ENCODE peak calls at places on chromosome X, in four cellular contexts. One of them, this sample, is unnamed.

GRCh38 chrX:31894152-31894551 is 822.3 kb upstream of the FTHL17 start:
- DNase-seq in HepG2: no peak
- DNase-seq in WERI-Rb-1: no peak
- DNase-seq in heart right ventricle: no peak
- DNase-seq in this sample: no peak

GRCh38 chrX:124289443-124289842 is 43.0 kb upstream of the TEX13D start:
- DNase-seq in HepG2: no peak
- DNase-seq in WERI-Rb-1: no peak
- DNase-seq in heart right ventricle: no peak
- DNase-seq in this sample: no peak

GRCh38 chrX:150570512-150570911 is 2.1 kb downstream of the MTM1 start:
- DNase-seq in HepG2: peak
- DNase-seq in WERI-Rb-1: no peak
- DNase-seq in heart right ventricle: no peak
- DNase-seq in this sample: no peak

GRCh38 chrX:66622209-66622608 is 16.7 kb downstream of the EDA2R start:
- DNase-seq in HepG2: no peak
- DNase-seq in WERI-Rb-1: no peak
- DNase-seq in heart right ventricle: no peak
- DNase-seq in this sample: no peak

GRCh38 chrX:42519666-42520231 is 258.2 kb downstream of the PPP1R2C start:
- DNase-seq in HepG2: no peak
- DNase-seq in WERI-Rb-1: no peak
- DNase-seq in heart right ventricle: no peak
- DNase-seq in this sample: no peak

GRCh38 chrX:78514852-78515251 is 144.3 kb downstream of the RTL3 start:
- DNase-seq in HepG2: no peak
- DNase-seq in WERI-Rb-1: no peak
- DNase-seq in heart right ventricle: no peak
- DNase-seq in this sample: no peak

GRCh38 chrX:10177620-10178019 is 20.8 kb downstream of the CLCN4 start:
- DNase-seq in HepG2: no peak
- DNase-seq in WERI-Rb-1: no peak
- DNase-seq in heart right ventricle: no peak
- DNase-seq in this sample: no peak

GRCh38 chrX:633043-633654 is 2.6 kb downstream of the SHOX start:
- DNase-seq in HepG2: no peak
- DNase-seq in WERI-Rb-1: no peak
- DNase-seq in heart right ventricle: no peak
- DNase-seq in this sample: no peak

GRCh38 chrX:135481696-135482179 is 38.7 kb upstream of the INTS6L start:
- DNase-seq in HepG2: no peak
- DNase-seq in WERI-Rb-1: no peak
- DNase-seq in heart right ventricle: no peak
- DNase-seq in this sample: no peak

GRCh38 chrX:17846045-17846444 is 15.1 kb downstream of the RAI2 start:
- DNase-seq in HepG2: no peak
- DNase-seq in WERI-Rb-1: no peak
- DNase-seq in heart right ventricle: no peak
- DNase-seq in this sample: no peak

GRCh38 chrX:123263246-123263757 is 79.2 kb downstream of the GRIA3 start:
- DNase-seq in HepG2: no peak
- DNase-seq in WERI-Rb-1: peak
- DNase-seq in heart right ventricle: no peak
- DNase-seq in this sample: no peak

GRCh38 chrX:93874554-93874953 is 200.5 kb downstream of the FAM133A start:
- DNase-seq in HepG2: peak
- DNase-seq in WERI-Rb-1: peak
- DNase-seq in heart right ventricle: no peak
- DNase-seq in this sample: no peak

GRCh38 chrX:115191490-115192243 is 2.5 kb downstream of the RBMXL3 start:
- DNase-seq in HepG2: no peak
- DNase-seq in WERI-Rb-1: no peak
- DNase-seq in heart right ventricle: no peak
- DNase-seq in this sample: no peak

GRCh38 chrX:50801135-50801534 is 12.9 kb downstream of the SHROOM4 start:
- DNase-seq in HepG2: no peak
- DNase-seq in WERI-Rb-1: no peak
- DNase-seq in heart right ventricle: no peak
- DNase-seq in this sample: peak

GRCh38 chrX:87732133-87732532 is 214.5 kb downstream of the KLHL4 start:
- DNase-seq in HepG2: no peak
- DNase-seq in WERI-Rb-1: no peak
- DNase-seq in heart right ventricle: no peak
- DNase-seq in this sample: no peak

GRCh38 chrX:112642349-112642748 is 37.4 kb downstream of the LHFPL1 start:
- DNase-seq in HepG2: peak
- DNase-seq in WERI-Rb-1: peak
- DNase-seq in heart right ventricle: peak
- DNase-seq in this sample: no peak

GRCh38 chrX:8341814-8342590 is 122.6 kb upstream of the VCX3B start:
- DNase-seq in HepG2: no peak
- DNase-seq in WERI-Rb-1: no peak
- DNase-seq in heart right ventricle: no peak
- DNase-seq in this sample: no peak

GRCh38 chrX:135535077-135535630 is 14.7 kb downstream of the INTS6L start:
- DNase-seq in HepG2: no peak
- DNase-seq in WERI-Rb-1: no peak
- DNase-seq in heart right ventricle: no peak
- DNase-seq in this sample: no peak

GRCh38 chrX:28586291-28586690 is 955 bp upstream of the IL1RAPL1 start:
- DNase-seq in HepG2: no peak
- DNase-seq in WERI-Rb-1: no peak
- DNase-seq in heart right ventricle: peak
- DNase-seq in this sample: no peak

GRCh38 chrX:24498975-24499374 is 33.9 kb downstream of the PDK3 start:
- DNase-seq in HepG2: no peak
- DNase-seq in WERI-Rb-1: no peak
- DNase-seq in heart right ventricle: no peak
- DNase-seq in this sample: no peak

GRCh38 chrX:150182176-150182575 is 180.9 kb upstream of the MAMLD1 start:
- DNase-seq in HepG2: no peak
- DNase-seq in WERI-Rb-1: no peak
- DNase-seq in heart right ventricle: no peak
- DNase-seq in this sample: no peak

GRCh38 chrX:110420771-110421498 is 62.3 kb downstream of the RTL9 start:
- DNase-seq in HepG2: no peak
- DNase-seq in WERI-Rb-1: no peak
- DNase-seq in heart right ventricle: no peak
- DNase-seq in this sample: no peak

GRCh38 chrX:22690116-22690515 is 309.6 kb upstream of the DDX53 start:
- DNase-seq in HepG2: no peak
- DNase-seq in WERI-Rb-1: no peak
- DNase-seq in heart right ventricle: peak
- DNase-seq in this sample: no peak

GRCh38 chrX:43961699-43962098 is 11.5 kb downstream of the NDP start:
- DNase-seq in HepG2: no peak
- DNase-seq in WERI-Rb-1: no peak
- DNase-seq in heart right ventricle: no peak
- DNase-seq in this sample: no peak

GRCh38 chrX:107708762-107709161 is 66.8 kb downstream of the TSC22D3 start:
- DNase-seq in HepG2: no peak
- DNase-seq in WERI-Rb-1: no peak
- DNase-seq in heart right ventricle: no peak
- DNase-seq in this sample: no peak

GRCh38 chrX:38004046-38004445 is 2.3 kb upstream of the SYTL5 start:
- DNase-seq in HepG2: no peak
- DNase-seq in WERI-Rb-1: no peak
- DNase-seq in heart right ventricle: no peak
- DNase-seq in this sample: no peak

GRCh38 chrX:138745215-138745614 is 33.7 kb upstream of the FGF13 start:
- DNase-seq in HepG2: peak
- DNase-seq in WERI-Rb-1: peak
- DNase-seq in heart right ventricle: peak
- DNase-seq in this sample: no peak

GRCh38 chrX:133575501-133575900 is 160.2 kb upstream of the GPC4 start:
- DNase-seq in HepG2: no peak
- DNase-seq in WERI-Rb-1: no peak
- DNase-seq in heart right ventricle: no peak
- DNase-seq in this sample: no peak

GRCh38 chrX:133574716-133575115 is 159.4 kb upstream of the GPC4 start:
- DNase-seq in HepG2: no peak
- DNase-seq in WERI-Rb-1: no peak
- DNase-seq in heart right ventricle: no peak
- DNase-seq in this sample: no peak

GRCh38 chrX:133568109-133568508 is 152.8 kb upstream of the GPC4 start:
- DNase-seq in HepG2: no peak
- DNase-seq in WERI-Rb-1: no peak
- DNase-seq in heart right ventricle: no peak
- DNase-seq in this sample: no peak

GRCh38 chrX:133569217-133569616 is 153.9 kb upstream of the GPC4 start:
- DNase-seq in HepG2: no peak
- DNase-seq in WERI-Rb-1: no peak
- DNase-seq in heart right ventricle: no peak
- DNase-seq in this sample: no peak

DNA sequence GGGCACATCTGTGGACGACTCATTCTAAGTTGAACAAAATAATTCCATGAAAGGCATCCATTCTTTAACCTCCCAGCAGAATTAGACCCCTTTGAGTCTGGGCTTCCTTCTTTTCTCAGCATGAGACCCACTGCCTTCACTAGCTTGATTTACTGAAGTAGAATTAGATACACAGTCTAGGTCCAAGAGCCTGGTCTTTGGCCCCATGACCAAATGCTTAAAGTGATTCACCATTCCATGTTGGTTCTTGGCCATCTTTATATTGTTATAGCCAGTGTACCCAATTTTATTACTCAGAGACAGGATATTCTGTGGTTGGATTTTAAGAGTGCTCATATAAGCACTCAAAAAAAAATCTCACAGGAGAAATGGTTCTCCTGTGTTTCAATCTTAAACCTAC is 155.3 kb upstream of the GPC4 start:
- DNase-seq in HepG2: no peak
- DNase-seq in WERI-Rb-1: no peak
- DNase-seq in heart right ventricle: no peak
- DNase-seq in this sample: no peak
- H3K4me3 ChIP-seq in HepG2: no peak
- H3K4me3 ChIP-seq in WERI-Rb-1: no peak
- H3K4me3 ChIP-seq in heart right ventricle: no peak
- H3K4me3 ChIP-seq in this sample: no peak

DNA sequence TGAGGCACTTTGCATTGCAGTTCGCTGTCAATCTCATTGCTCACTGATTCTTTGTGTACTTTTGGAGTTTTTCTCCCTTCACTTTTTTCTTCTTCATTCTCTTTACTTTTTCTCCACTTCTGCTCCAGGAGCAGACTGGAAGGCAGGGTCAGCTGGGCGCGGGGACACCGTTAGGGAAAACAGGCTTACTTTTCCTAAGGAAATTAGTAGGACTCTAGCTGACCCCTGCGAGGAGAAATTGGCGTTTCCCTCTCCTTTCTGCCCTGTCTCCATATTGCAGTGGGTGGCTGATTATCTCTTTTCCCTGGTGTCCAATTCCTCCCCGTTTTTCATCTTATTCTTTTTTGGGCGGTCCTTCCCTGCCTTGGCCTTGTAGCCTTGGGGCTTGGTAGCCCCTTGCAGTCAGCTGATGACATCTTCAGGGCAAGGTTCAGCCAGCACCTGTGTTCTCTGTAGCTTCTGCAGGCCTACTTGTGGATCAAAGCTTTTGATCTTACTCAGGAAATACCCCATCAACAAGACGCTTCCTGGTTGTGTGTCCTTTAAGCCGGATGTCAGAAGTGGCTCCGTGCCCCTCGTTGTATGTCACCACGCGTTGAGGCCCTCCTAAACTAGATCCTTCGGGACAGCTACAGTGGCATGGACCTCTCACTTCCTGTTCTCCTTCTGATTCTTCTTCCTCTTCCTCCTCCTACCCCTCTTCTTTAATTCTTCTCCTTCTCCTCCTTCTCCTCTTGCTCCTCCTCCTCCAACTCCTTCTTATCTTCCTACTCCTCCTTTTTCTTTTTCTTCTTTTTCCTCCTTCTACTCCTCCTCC is 36.1 kb downstream of the NBDY start:
- DNase-seq in HepG2: no peak
- DNase-seq in WERI-Rb-1: no peak
- DNase-seq in heart right ventricle: no peak
- DNase-seq in this sample: no peak
- TF ChIP-seq CTCF in HepG2: no peak
- TF ChIP-seq CTCF in WERI-Rb-1: no peak
- TF ChIP-seq CTCF in heart right ventricle: no peak
- TF ChIP-seq CTCF in this sample: no peak

GRCh38 chrX:130728208-130728607 is 174.8 kb downstream of the ENOX2 start:
- DNase-seq in HepG2: no peak
- DNase-seq in WERI-Rb-1: no peak
- DNase-seq in heart right ventricle: no peak
- DNase-seq in this sample: no peak
- H3K4me3 ChIP-seq in HepG2: no peak
- H3K4me3 ChIP-seq in WERI-Rb-1: no peak
- H3K4me3 ChIP-seq in heart right ventricle: no peak
- H3K4me3 ChIP-seq in this sample: no peak

GRCh38 chrX:121000589-121000988 is 15.0 kb upstream of the CT47A1 start:
- DNase-seq in HepG2: peak
- DNase-seq in WERI-Rb-1: no peak
- DNase-seq in heart right ventricle: no peak
- DNase-seq in this sample: no peak
- TF ChIP-seq CTCF in HepG2: peak
- TF ChIP-seq CTCF in WERI-Rb-1: no peak
- TF ChIP-seq CTCF in heart right ventricle: peak
- TF ChIP-seq CTCF in this sample: no peak

DNA sequence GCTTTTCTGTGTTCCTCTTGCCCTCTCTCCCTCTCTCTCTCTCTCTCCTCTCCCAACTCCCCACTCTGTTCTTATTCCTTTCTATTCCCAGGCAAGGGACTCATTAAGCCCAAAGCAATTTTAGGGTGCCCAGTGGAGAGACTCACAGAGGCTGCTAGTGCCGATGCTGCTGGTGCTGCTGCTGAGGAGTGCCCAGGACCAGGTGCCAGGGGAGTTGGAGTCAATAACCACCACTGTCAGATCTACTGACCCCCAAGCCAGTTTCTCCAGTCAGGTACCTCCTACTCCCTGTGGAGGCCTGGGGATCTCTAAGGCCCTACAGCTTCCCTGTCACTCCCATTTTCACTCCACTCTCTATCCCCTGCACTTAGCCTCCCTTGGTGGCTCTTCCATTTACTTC is 54.2 kb upstream of the LAS1L start:
- DNase-seq in HepG2: no peak
- DNase-seq in WERI-Rb-1: no peak
- DNase-seq in heart right ventricle: no peak
- DNase-seq in this sample: no peak
- H3K4me3 ChIP-seq in HepG2: no peak
- H3K4me3 ChIP-seq in WERI-Rb-1: no peak
- H3K4me3 ChIP-seq in heart right ventricle: no peak
- H3K4me3 ChIP-seq in this sample: no peak